ENCODE peak calls at places on chromosomes 2 and 18, in eight cellular contexts. X is activated T-helper 1 cell treated with anti-CD3 and anti-CD28 coated beads, Interleukin-2, amount 50 U/mL, for 16 hours; Q is activated CD4-positive, alpha-beta T cell treated with anti-CD3 and anti-CD28 coated beads, Interleukin-2, amount 10 ng/mL, durations not matched to agents 7 days and 5 days; D is EL; C is T1000; W is stimulated activated CD4-positive, alpha-beta T cell treated with anti-CD3 and anti-CD28 coated beads, TNF-alpha, amount 100 ng/mL, for 1 hour; B is Daoy; L is activated CD8-positive, alpha-beta memory T cell treated with anti-CD3 and anti-CD28 coated beads for 24 hours. V is an unnamed sample.
A peak's percentile ranks its signal among the peaks of the same experiment; 100 is the strongest.

GRCh38 chr2:67824196-67824595 is 238.6 kb downstream of the C1D start:
- DNase-seq in D (peak; percentile 24), W (no peak), C (no peak), Q (no peak), B (peak; percentile 20), L (no peak), X (no peak), V (no peak)

GRCh38 chr18:58338961-58339722 is 289.7 kb downstream of the ALPK2 start:
- DNase-seq in D (peak; percentile 36), B (no peak), X (no peak), W (no peak), C (no peak), L (no peak), Q (no peak), V (no peak)

GRCh38 chr2:220143336-220143735 is 515.9 kb downstream of the SLC4A3 start:
- DNase-seq in Q (no peak), L (no peak), D (peak; percentile 91), W (no peak), X (no peak), C (no peak), B (peak; percentile 46), V (no peak)

GRCh38 chr18:10985689-10986088 is 163.7 kb downstream of the PIEZO2 start:
- DNase-seq in L (no peak), W (no peak), B (no peak), C (no peak), X (no peak), D (no peak), Q (no peak), V (no peak)

GRCh38 chr2:15050483-15050882 is 418.0 kb downstream of the LRATD1 start:
- DNase-seq in B (no peak), L (no peak), D (no peak), X (no peak), Q (no peak), W (no peak), C (peak; percentile 25), V (no peak)

GRCh38 chr2:143264851-143265250 is 135.6 kb downstream of the ARHGAP15 start:
- DNase-seq in X (no peak), Q (no peak), L (no peak), C (no peak), W (no peak), D (peak; percentile 59), B (no peak), V (no peak)

GRCh38 chr2:160928854-160929301 is 231.3 kb upstream of the TANK start:
- DNase-seq in X (no peak), D (peak; percentile 33), Q (no peak), L (no peak), B (no peak), W (no peak), C (no peak), V (no peak)

GRCh38 chr2:217757108-217757463 is 245.7 kb downstream of the TNS1 start:
- DNase-seq in L (no peak), X (no peak), D (no peak), C (no peak), B (no peak), W (no peak), Q (no peak), V (no peak)

GRCh38 chr18:77063256-77063655 is 69.3 kb downstream of the MBP start:
- DNase-seq in B (peak; percentile 71), L (peak; percentile 84), D (peak; percentile 31), X (peak; percentile 65), W (peak; percentile 38), Q (peak; percentile 91), C (no peak), V (no peak)

GRCh38 chr2:206062724-206063123 is 23.2 kb downstream of the INO80D start:
- DNase-seq in C (no peak), L (no peak), W (no peak), X (no peak), D (no peak), Q (no peak), B (no peak), V (no peak)

GRCh38 chr2:75375646-75376582 is 176.6 kb upstream of the TACR1 start:
- DNase-seq in W (no peak), L (no peak), D (peak; percentile 73), X (no peak), Q (no peak), C (no peak), B (peak; percentile 16), V (no peak)

GRCh38 chr2:157468931-157469708 is 25.2 kb upstream of the CYTIP start:
- DNase-seq in X (no peak), D (peak; percentile 92), W (no peak), C (no peak), Q (peak; percentile 52), B (no peak), L (no peak), V (no peak)

GRCh38 chr18:8501044-8501443 is 108.2 kb upstream of the RAB12 start:
- DNase-seq in X (no peak), L (no peak), W (no peak), C (no peak), D (no peak), B (no peak), Q (no peak), V (no peak)

GRCh38 chr18:70598406-70598805 is 309.6 kb downstream of the SOCS6 start:
- DNase-seq in W (no peak), B (no peak), L (no peak), X (no peak), D (no peak), C (no peak), Q (no peak), V (no peak)

GRCh38 chr2:80328033-80328635 is 23.6 kb upstream of the LRRTM1 start:
- DNase-seq in Q (no peak), L (no peak), C (no peak), B (no peak), D (no peak), X (no peak), W (no peak), V (no peak)

GRCh38 chr2:216220976-216221375 is 111.8 kb downstream of the XRCC5 start:
- DNase-seq in W (no peak), L (peak; percentile 44), X (no peak), C (no peak), B (no peak), D (no peak), Q (no peak), V (no peak)

GRCh38 chr2:142857247-142858154 is 20.0 kb upstream of the KYNU start:
- DNase-seq in W (no peak), C (no peak), X (no peak), Q (no peak), L (no peak), D (peak; percentile 20), B (no peak), V (no peak)

GRCh38 chr2:203751886-203752285 is 45.4 kb downstream of the CD28 start:
- DNase-seq in W (no peak), X (no peak), D (peak; percentile 18), L (no peak), B (no peak), Q (no peak), C (no peak), V (no peak)

GRCh38 chr2:134185639-134186038 is 68.2 kb upstream of the MGAT5 start:
- DNase-seq in B (no peak), X (no peak), Q (no peak), W (no peak), D (no peak), L (no peak), C (no peak), V (no peak)

GRCh38 chr2:235597081-235597615 is 103.3 kb downstream of the AGAP1 start:
- DNase-seq in B (no peak), L (no peak), W (no peak), D (no peak), Q (no peak), C (no peak), X (no peak), V (no peak)

GRCh38 chr2:68715353-68716041 is 19.1 kb upstream of the ARHGAP25 start:
- DNase-seq in X (no peak), D (peak; percentile 53), W (no peak), L (peak; percentile 75), B (peak; percentile 68), C (no peak), Q (no peak), V (peak; percentile 71)

GRCh38 chr2:132581917-132582316 is 88.1 kb downstream of the LYPD1 start:
- DNase-seq in B (no peak), D (no peak), Q (no peak), L (no peak), C (no peak), W (no peak), X (no peak), V (peak; percentile 25)

GRCh38 chr2:130288467-130289403 is 54.0 kb upstream of the IMP4 start:
- DNase-seq in X (no peak), L (no peak), B (no peak), C (no peak), Q (no peak), D (no peak), W (no peak), V (no peak)

GRCh38 chr2:25079050-25079635 is 37.3 kb downstream of the EFR3B start:
- DNase-seq in Q (no peak), C (no peak), X (no peak), L (no peak), B (no peak), D (no peak), W (no peak), V (no peak)

GRCh38 chr18:36454848-36455458 is 157.4 kb downstream of the FHOD3 start:
- DNase-seq in C (no peak), D (no peak), X (no peak), L (no peak), Q (no peak), W (no peak), B (no peak), V (no peak)

GRCh38 chr2:68931799-68932198 is 20.9 kb downstream of the GKN2 start:
- DNase-seq in Q (no peak), C (no peak), W (no peak), B (no peak), X (no peak), D (no peak), L (no peak), V (no peak)

GRCh38 chr2:9694661-9695060 is 63.9 kb upstream of the YWHAQ start:
- DNase-seq in Q (no peak), X (no peak), W (no peak), C (no peak), D (no peak), L (no peak), B (no peak), V (no peak)

GRCh38 chr2:195758846-195759245 is 101.8 kb downstream of the SLC39A10 start:
- DNase-seq in D (no peak), Q (no peak), C (no peak), W (no peak), X (no peak), L (no peak), B (no peak), V (no peak)

GRCh38 chr18:45951021-45951714 is 16.0 kb downstream of the EPG5 start:
- DNase-seq in L (no peak), D (peak; percentile 94), Q (no peak), C (peak; percentile 15), B (peak; percentile 86), X (no peak), W (no peak), V (no peak)

GRCh38 chr2:147845608-147846002 is 776 bp downstream of the ACVR2A start:
- DNase-seq in B (peak; percentile 1), C (no peak), Q (no peak), W (no peak), L (no peak), X (no peak), D (peak; percentile 28), V (no peak)

GRCh38 chr2:144508162-144508765 is 11.7 kb downstream of the ZEB2 start:
- DNase-seq in D (peak; percentile 37), X (no peak), B (no peak), Q (no peak), W (no peak), C (no peak), L (no peak), V (no peak)

GRCh38 chr2:189204322-189204941 is 24.9 kb upstream of the COL5A2 start:
- DNase-seq in C (no peak), Q (no peak), X (no peak), W (no peak), L (no peak), D (peak; percentile 45), B (peak; percentile 27), V (no peak)

GRCh38 chr2:121490734-121491133 is 39.9 kb upstream of the RNU4ATAC start:
- DNase-seq in L (no peak), B (no peak), Q (no peak), X (no peak), D (no peak), W (no peak), C (no peak), V (no peak)

GRCh38 chr2:189837336-189837735 is 53.1 kb downstream of the PMS1 start:
- DNase-seq in Q (no peak), B (no peak), W (no peak), X (no peak), D (no peak), C (no peak), L (no peak), V (no peak)